ENCODE peak calls at places on chromosome 1, in eight cellular contexts. One of them, this sample, is unnamed.

GRCh38 chr1:226657788-226658537 is 81.1 kb downstream of the ITPKB start:
- DNase-seq in transverse colon: no peak
- DNase-seq in fibroblast of the conjunctiva: no peak
- DNase-seq in choroid plexus epithelial cell: no peak
- DNase-seq in NCI-H446: peak; percentile 81
- DNase-seq in MCF 10A: peak; percentile 98
- DNase-seq in amniotic stem cell: no peak
- DNase-seq in NCI-H1092 treated with DMSO at 0.1 percent for 48 hours: peak; percentile 31
- DNase-seq in this sample: no peak

GRCh38 chr1:205387845-205388244 is 31.1 kb upstream of the KLHDC8A start:
- DNase-seq in choroid plexus epithelial cell: no peak
- DNase-seq in amniotic stem cell: no peak
- DNase-seq in MCF 10A: no peak
- DNase-seq in NCI-H1092 treated with DMSO at 0.1 percent for 48 hours: no peak
- DNase-seq in transverse colon: no peak
- DNase-seq in fibroblast of the conjunctiva: no peak
- DNase-seq in NCI-H446: no peak
- DNase-seq in this sample: no peak

GRCh38 chr1:230857822-230858221 is 10.5 kb downstream of the C1orf198 start:
- DNase-seq in MCF 10A: no peak
- DNase-seq in transverse colon: no peak
- DNase-seq in NCI-H1092 treated with DMSO at 0.1 percent for 48 hours: no peak
- DNase-seq in choroid plexus epithelial cell: peak; percentile 52
- DNase-seq in fibroblast of the conjunctiva: no peak
- DNase-seq in amniotic stem cell: no peak
- DNase-seq in NCI-H446: no peak
- DNase-seq in this sample: no peak

GRCh38 chr1:210467440-210468040 is 138.8 kb downstream of the HHAT start:
- DNase-seq in NCI-H446: no peak
- DNase-seq in transverse colon: no peak
- DNase-seq in amniotic stem cell: no peak
- DNase-seq in MCF 10A: no peak
- DNase-seq in fibroblast of the conjunctiva: no peak
- DNase-seq in choroid plexus epithelial cell: no peak
- DNase-seq in NCI-H1092 treated with DMSO at 0.1 percent for 48 hours: no peak
- DNase-seq in this sample: no peak

GRCh38 chr1:233038581-233038980 is 88.2 kb downstream of the NTPCR start:
- DNase-seq in NCI-H446: no peak
- DNase-seq in transverse colon: no peak
- DNase-seq in NCI-H1092 treated with DMSO at 0.1 percent for 48 hours: no peak
- DNase-seq in MCF 10A: no peak
- DNase-seq in amniotic stem cell: no peak
- DNase-seq in fibroblast of the conjunctiva: no peak
- DNase-seq in choroid plexus epithelial cell: no peak
- DNase-seq in this sample: no peak

GRCh38 chr1:238898856-238899255 is 487.5 kb upstream of the CHRM3 start:
- DNase-seq in transverse colon: no peak
- DNase-seq in MCF 10A: peak; percentile 46
- DNase-seq in choroid plexus epithelial cell: no peak
- DNase-seq in fibroblast of the conjunctiva: no peak
- DNase-seq in amniotic stem cell: no peak
- DNase-seq in NCI-H1092 treated with DMSO at 0.1 percent for 48 hours: no peak
- DNase-seq in NCI-H446: no peak
- DNase-seq in this sample: no peak

GRCh38 chr1:8702121-8702520 is 115.3 kb downstream of the RERE start:
- DNase-seq in fibroblast of the conjunctiva: no peak
- DNase-seq in NCI-H1092 treated with DMSO at 0.1 percent for 48 hours: peak; percentile 62
- DNase-seq in choroid plexus epithelial cell: peak; percentile 32
- DNase-seq in transverse colon: peak; percentile 57
- DNase-seq in amniotic stem cell: no peak
- DNase-seq in NCI-H446: no peak
- DNase-seq in MCF 10A: peak; percentile 50
- DNase-seq in this sample: peak; percentile 38

GRCh38 chr1:55277377-55278130 is 62.4 kb upstream of the USP24 start:
- DNase-seq in choroid plexus epithelial cell: peak; percentile 88
- DNase-seq in MCF 10A: peak; percentile 79
- DNase-seq in NCI-H446: peak; percentile 60
- DNase-seq in amniotic stem cell: peak; percentile 26
- DNase-seq in fibroblast of the conjunctiva: peak; percentile 67
- DNase-seq in transverse colon: peak; percentile 84
- DNase-seq in NCI-H1092 treated with DMSO at 0.1 percent for 48 hours: peak; percentile 35
- DNase-seq in this sample: peak; percentile 49